ENCODE peak calls at places on chromosomes 7 and 10, in four cellular contexts. A, N, G and T are unnamed samples.
A peak's percentile ranks its signal among the peaks of the same experiment; 100 is the strongest.

GRCh38 chr7:47498229-47499056 is 83.5 kb downstream of the TNS3 start:
- DNase-seq in N (peak; percentile 62), G (no peak), A (no peak), T (no peak)

GRCh38 chr7:3998060-3998459 is 684.0 kb upstream of the FOXK1 start:
- DNase-seq in G (no peak), A (no peak), N (no peak), T (no peak)

GRCh38 chr10:21047511-21047910 is 150.4 kb upstream of the NEBL start:
- DNase-seq in G (no peak), A (no peak), N (no peak), T (no peak)

GRCh38 chr10:87685832-87686589 is 26.3 kb downstream of the PAPSS2 start:
- DNase-seq in N (no peak), G (no peak), A (no peak), T (no peak)

GRCh38 chr10:116848032-116848911 is 1.0 kb upstream of the ENO4 start:
- DNase-seq in A (no peak), N (no peak), G (no peak), T (no peak)

GRCh38 chr10:131902211-131902610 is 1.4 kb downstream of the PPP2R2D start:
- DNase-seq in A (no peak), N (peak; percentile 27), G (no peak), T (no peak)

GRCh38 chr7:101858437-101859385 is 41.3 kb downstream of the CUX1 start:
- DNase-seq in A (no peak), G (no peak), N (no peak), T (no peak)

GRCh38 chr7:14950013-14950412 is 47.5 kb upstream of the DGKB start:
- DNase-seq in A (no peak), G (no peak), N (no peak), T (no peak)

GRCh38 chr7:128161466-128162125 is 79.5 kb upstream of the LEP start:
- DNase-seq in A (no peak), N (no peak), G (no peak), T (no peak)

GRCh38 chr7:40133561-40134427 is 628 bp downstream of the MPLKIP start:
- DNase-seq in N (no peak), G (no peak), A (no peak), T (peak; percentile 43)

GRCh38 chr10:63522129-63522687 is 1.0 kb downstream of the REEP3 start:
- DNase-seq in A (no peak), N (no peak), G (no peak), T (no peak)

GRCh38 chr7:43645699-43646226 is 62.9 kb downstream of the STK17A start:
- DNase-seq in A (no peak), N (no peak), G (no peak), T (no peak)

GRCh38 chr7:151386301-151387160 is 23.3 kb downstream of the WDR86 start:
- DNase-seq in N (no peak), A (no peak), G (no peak), T (no peak)

GRCh38 chr10:125411724-125412123 is 251.4 kb upstream of the CTBP2 start:
- DNase-seq in A (no peak), N (no peak), G (no peak), T (no peak)

GRCh38 chr7:128204455-128204854 is 36.6 kb upstream of the LEP start:
- DNase-seq in G (no peak), N (no peak), A (no peak), T (no peak)

GRCh38 chr10:78349165-78349516 is 315.5 kb downstream of the RPS24 start:
- DNase-seq in G (no peak), N (peak; percentile 3), A (no peak), T (no peak)

GRCh38 chr10:88911851-88912250 is 31.8 kb downstream of the STAMBPL1 start:
- DNase-seq in A (no peak), G (no peak), N (no peak), T (no peak)